ENCODE peak calls at places on chromosomes 4 and X, in nine cellular contexts. L, S, Y, D, Q, C, K, I and J are unnamed samples.

GRCh38 chr4:126939401-126939800 is 693.4 kb upstream of the INTU start:
- DNase-seq in L (no peak), S (no peak), Y (no peak), D (no peak), Q (no peak), C (peak; percentile 53), K (no peak), I (no peak), J (peak; percentile 28)

GRCh38 chrX:119647552-119648420 is 41.6 kb upstream of the NKRF start:
- DNase-seq in L (no peak), S (no peak), Y (no peak), D (no peak), Q (no peak), C (no peak), K (no peak), I (no peak), J (no peak)

GRCh38 chr4:79164961-79165610 is 160.8 kb downstream of the NAA11 start:
- DNase-seq in L (no peak), S (no peak), Y (no peak), D (no peak), Q (no peak), C (no peak), K (no peak), I (no peak), J (no peak)

GRCh38 chrX:47618923-47619485 is 653 bp downstream of the SYN1 start:
- DNase-seq in L (no peak), S (no peak), Y (no peak), D (no peak), Q (no peak), C (no peak), K (no peak), I (no peak), J (no peak)

GRCh38 chr4:80566203-80566872 is 230.8 kb downstream of the CFAP299 start:
- DNase-seq in L (no peak), S (no peak), Y (no peak), D (no peak), Q (no peak), C (no peak), K (no peak), I (peak; percentile 28), J (no peak)

GRCh38 chr4:3256230-3257124 is 7.5 kb downstream of the MSANTD1 start:
- DNase-seq in L (no peak), S (no peak), Y (no peak), D (no peak), Q (no peak), C (no peak), K (no peak), I (no peak), J (no peak)

GRCh38 chr4:143531773-143532491 is 18.4 kb downstream of the SMARCA5 start:
- DNase-seq in L (no peak), S (no peak), Y (no peak), D (no peak), Q (no peak), C (no peak), K (no peak), I (no peak), J (no peak)

GRCh38 chrX:56762220-56762619 is 33.2 kb downstream of the NBDY start:
- DNase-seq in L (no peak), S (no peak), Y (no peak), D (no peak), Q (no peak), C (no peak), K (no peak), I (no peak), J (no peak)

GRCh38 chrX:10156199-10157031 is at the start of gene CLCN4:
- DNase-seq in L (peak; percentile 87), S (peak; percentile 6), Y (peak; percentile 81), D (peak; percentile 75), Q (peak; percentile 65), C (no peak), K (peak; percentile 55), I (no peak), J (no peak)

GRCh38 chrX:48466696-48467095 is 3.4 kb downstream of the SLC38A5 start:
- DNase-seq in L (no peak), S (no peak), Y (no peak), D (no peak), Q (no peak), C (no peak), K (peak; percentile 20), I (no peak), J (no peak)

GRCh38 chrX:147733369-147733768 is 178.3 kb upstream of the FMR1 start:
- DNase-seq in L (no peak), S (no peak), Y (no peak), D (no peak), Q (no peak), C (no peak), K (no peak), I (no peak), J (no peak)

GRCh38 chr4:98027827-98028226 is 115.4 kb downstream of the STPG2 start:
- DNase-seq in L (no peak), S (peak; percentile 24), Y (no peak), D (no peak), Q (no peak), C (peak; percentile 15), K (no peak), I (no peak), J (peak; percentile 11)

GRCh38 chr4:154854362-154854761 is 73.3 kb downstream of the RBM46 start:
- DNase-seq in L (no peak), S (peak; percentile 23), Y (no peak), D (no peak), Q (no peak), C (no peak), K (no peak), I (no peak), J (peak; percentile 5)

GRCh38 chr4:87069037-87069742 is 134.4 kb downstream of the AFF1 start:
- DNase-seq in L (no peak), S (no peak), Y (no peak), D (no peak), Q (no peak), C (no peak), K (no peak), I (peak; percentile 32), J (no peak)

GRCh38 chr4:106587558-106587957 is 219.0 kb upstream of the GIMD1 start:
- DNase-seq in L (no peak), S (no peak), Y (no peak), D (no peak), Q (no peak), C (peak; percentile 49), K (no peak), I (no peak), J (peak; percentile 56)

GRCh38 chr4:84809946-84810345 is 156.5 kb downstream of the WDFY3 start:
- DNase-seq in L (no peak), S (no peak), Y (no peak), D (peak; percentile 41), Q (no peak), C (no peak), K (no peak), I (no peak), J (no peak)

GRCh38 chrX:22109442-22109841 is 77.3 kb downstream of the PHEX start:
- DNase-seq in L (no peak), S (no peak), Y (no peak), D (no peak), Q (no peak), C (no peak), K (no peak), I (no peak), J (peak; percentile 63)

GRCh38 chr4:84750260-84750955 is 167.5 kb downstream of the CDS1 start:
- DNase-seq in L (no peak), S (peak; percentile 60), Y (no peak), D (no peak), Q (no peak), C (peak; percentile 26), K (no peak), I (no peak), J (peak; percentile 20)

GRCh38 chr4:71709961-71710360 is 73.9 kb downstream of the GC start:
- DNase-seq in L (no peak), S (no peak), Y (no peak), D (no peak), Q (no peak), C (no peak), K (no peak), I (no peak), J (no peak)

GRCh38 chrX:14027031-14027430 is 2.7 kb downstream of the GEMIN8 start:
- DNase-seq in L (peak; percentile 64), S (peak; percentile 84), Y (no peak), D (peak; percentile 70), Q (no peak), C (no peak), K (no peak), I (no peak), J (no peak)

GRCh38 chr4:156113138-156113537 is 159.5 kb upstream of the CTSO start:
- DNase-seq in L (no peak), S (peak; percentile 9), Y (no peak), D (no peak), Q (no peak), C (no peak), K (no peak), I (no peak), J (no peak)

GRCh38 chrX:49761481-49761880 is 65.7 kb upstream of the PAGE1 start:
- DNase-seq in L (no peak), S (peak; percentile 54), Y (no peak), D (no peak), Q (peak; percentile 16), C (no peak), K (peak; percentile 5), I (no peak), J (no peak)

GRCh38 chrX:13293700-13294099 is 26.2 kb downstream of the ATXN3L start:
- DNase-seq in L (no peak), S (no peak), Y (no peak), D (no peak), Q (no peak), C (no peak), K (no peak), I (peak; percentile 90), J (no peak)

GRCh38 chr4:42608551-42608950 is 48.4 kb downstream of the ATP8A1 start:
- DNase-seq in L (no peak), S (peak; percentile 9), Y (no peak), D (no peak), Q (no peak), C (no peak), K (no peak), I (no peak), J (no peak)

GRCh38 chr4:5361968-5362367 is 310.7 kb downstream of the STK32B start:
- DNase-seq in L (no peak), S (no peak), Y (no peak), D (no peak), Q (peak; percentile 15), C (no peak), K (peak; percentile 58), I (no peak), J (no peak)

GRCh38 chrX:104750146-104750699 is 184.2 kb downstream of the IL1RAPL2 start:
- DNase-seq in L (no peak), S (peak; percentile 28), Y (no peak), D (no peak), Q (no peak), C (no peak), K (no peak), I (no peak), J (no peak)